ENCODE peak calls at places on chromosomes 3 and 15, in four cellular contexts. B, F, P and E are unnamed samples.

GRCh38 chr15:60511351-60512157 is 32.6 kb upstream of the ICE2 start:
- DNase-seq in B (no peak), F (no peak), P (no peak), E (no peak)

GRCh38 chr3:22685598-22685997 is 517.5 kb upstream of the UBE2E2 start:
- DNase-seq in B (peak), F (no peak), P (no peak), E (no peak)

GRCh38 chr15:52005748-52006701 is 13.0 kb upstream of the MAPK6 start:
- DNase-seq in B (peak), F (no peak), P (no peak), E (no peak)

GRCh38 chr3:195394700-195395099 is 48.1 kb downstream of the ACAP2 start:
- DNase-seq in B (peak), F (no peak), P (no peak), E (no peak)

GRCh38 chr3:191959876-191960418 is 499.0 kb downstream of the PYDC2 start:
- DNase-seq in B (no peak), F (no peak), P (no peak), E (no peak)

GRCh38 chr15:62108411-62108810 is 41.6 kb downstream of the C2CD4A start:
- DNase-seq in B (no peak), F (no peak), P (no peak), E (no peak)

GRCh38 chr3:57518276-57518914 is 25.7 kb downstream of the DNAH12 start:
- DNase-seq in B (peak), F (no peak), P (no peak), E (no peak)

GRCh38 chr3:105493305-105493892 is 126.7 kb downstream of the ALCAM start:
- DNase-seq in B (no peak), F (no peak), P (no peak), E (no peak)

GRCh38 chr3:28824316-28824715 is 456.6 kb upstream of the RBMS3 start:
- DNase-seq in B (no peak), F (no peak), P (no peak), E (no peak)

GRCh38 chr15:52068004-52068403 is 44.6 kb downstream of the BCL2L10 start:
- DNase-seq in B (peak), F (no peak), P (no peak), E (no peak)

GRCh38 chr3:72818092-72818721 is 30.0 kb downstream of the SHQ1 start:
- DNase-seq in B (peak), F (no peak), P (no peak), E (no peak)

GRCh38 chr15:68618339-68619302 is 39.8 kb downstream of the CORO2B start:
- DNase-seq in B (peak), F (no peak), P (no peak), E (no peak)